ENCODE peak calls at places on chromosome X, in four cellular contexts. One of them, this sample, is unnamed.

GRCh38 chrX:136272325-136272724 is 21.1 kb upstream of the MAP7D3 start:
- DNase-seq in NCI-H1694: no peak
- DNase-seq in H7: no peak
- DNase-seq in anterior cingulate cortex: no peak
- DNase-seq in this sample: no peak

GRCh38 chrX:46628406-46629371 is 55.1 kb downstream of the CHST7 start:
- DNase-seq in H7: no peak
- DNase-seq in NCI-H1694: no peak
- DNase-seq in anterior cingulate cortex: no peak
- DNase-seq in this sample: peak

GRCh38 chrX:115563633-115564182 is 2.7 kb downstream of the PLS3 start:
- DNase-seq in anterior cingulate cortex: no peak
- DNase-seq in NCI-H1694: no peak
- DNase-seq in H7: peak
- DNase-seq in this sample: no peak

GRCh38 chrX:70432936-70433847 is 10.1 kb downstream of the GDPD2 start:
- DNase-seq in NCI-H1694: no peak
- DNase-seq in anterior cingulate cortex: no peak
- DNase-seq in H7: peak
- DNase-seq in this sample: no peak

GRCh38 chrX:31071725-31072124 is at the start of gene FTHL17:
- DNase-seq in anterior cingulate cortex: no peak
- DNase-seq in H7: no peak
- DNase-seq in NCI-H1694: no peak
- DNase-seq in this sample: no peak

GRCh38 chrX:81348388-81348787 is 146.5 kb downstream of the SH3BGRL start:
- DNase-seq in H7: no peak
- DNase-seq in anterior cingulate cortex: no peak
- DNase-seq in NCI-H1694: no peak
- DNase-seq in this sample: no peak

GRCh38 chrX:111376897-111377601 is 34.9 kb downstream of the DCX start:
- DNase-seq in NCI-H1694: no peak
- DNase-seq in H7: no peak
- DNase-seq in anterior cingulate cortex: no peak
- DNase-seq in this sample: no peak

GRCh38 chrX:53285591-53285990 is 4.2 kb upstream of the IQSEC2 start:
- DNase-seq in H7: no peak
- DNase-seq in NCI-H1694: no peak
- DNase-seq in anterior cingulate cortex: no peak
- DNase-seq in this sample: no peak

GRCh38 chrX:68402094-68402493 is 31.2 kb downstream of the OPHN1 start:
- DNase-seq in NCI-H1694: no peak
- DNase-seq in H7: no peak
- DNase-seq in anterior cingulate cortex: no peak
- DNase-seq in this sample: no peak

GRCh38 chrX:49661881-49662280 is 33.9 kb downstream of the PAGE1 start:
- DNase-seq in anterior cingulate cortex: no peak
- DNase-seq in NCI-H1694: no peak
- DNase-seq in H7: no peak
- DNase-seq in this sample: no peak

GRCh38 chrX:47366051-47366722 is 4.2 kb upstream of the ZNF157 start:
- DNase-seq in anterior cingulate cortex: peak
- DNase-seq in H7: peak
- DNase-seq in NCI-H1694: peak
- DNase-seq in this sample: peak

GRCh38 chrX:147917700-147918694 is 6.3 kb downstream of the FMR1 start:
- DNase-seq in H7: no peak
- DNase-seq in anterior cingulate cortex: no peak
- DNase-seq in NCI-H1694: no peak
- DNase-seq in this sample: peak

GRCh38 chrX:94612140-94612539 is 938.1 kb downstream of the FAM133A start:
- DNase-seq in H7: no peak
- DNase-seq in NCI-H1694: no peak
- DNase-seq in anterior cingulate cortex: no peak
- DNase-seq in this sample: no peak

GRCh38 chrX:53190363-53190960 is 34.5 kb downstream of the KDM5C start:
- DNase-seq in anterior cingulate cortex: no peak
- DNase-seq in H7: peak
- DNase-seq in NCI-H1694: peak
- DNase-seq in this sample: no peak

GRCh38 chrX:48910926-48911406 is 480 bp downstream of the SLC35A2 start:
- DNase-seq in H7: no peak
- DNase-seq in NCI-H1694: no peak
- DNase-seq in anterior cingulate cortex: no peak
- DNase-seq in this sample: no peak

GRCh38 chrX:37686348-37686736 is 751 bp downstream of the XK start:
- DNase-seq in NCI-H1694: no peak
- DNase-seq in H7: no peak
- DNase-seq in anterior cingulate cortex: no peak
- DNase-seq in this sample: no peak

GRCh38 chrX:153400146-153401132 is 711 bp downstream of the PNMA6E start:
- DNase-seq in anterior cingulate cortex: no peak
- DNase-seq in NCI-H1694: peak
- DNase-seq in H7: peak
- DNase-seq in this sample: peak

GRCh38 chrX:14926471-14926870 is 53.2 kb downstream of the MOSPD2 start:
- DNase-seq in H7: no peak
- DNase-seq in NCI-H1694: no peak
- DNase-seq in anterior cingulate cortex: no peak
- DNase-seq in this sample: no peak

GRCh38 chrX:77953300-77953699 is 16.1 kb downstream of the PGAM4 start:
- DNase-seq in anterior cingulate cortex: no peak
- DNase-seq in NCI-H1694: no peak
- DNase-seq in H7: no peak
- DNase-seq in this sample: no peak

GRCh38 chrX:129646721-129647587 is 7.8 kb downstream of the APLN start:
- DNase-seq in H7: no peak
- DNase-seq in anterior cingulate cortex: no peak
- DNase-seq in NCI-H1694: no peak
- DNase-seq in this sample: no peak

GRCh38 chrX:115968436-115969252 is 201.9 kb upstream of the AGTR2 start:
- DNase-seq in NCI-H1694: peak
- DNase-seq in H7: peak
- DNase-seq in anterior cingulate cortex: peak
- DNase-seq in this sample: no peak

GRCh38 chrX:38110231-38110630 is 103.9 kb downstream of the SYTL5 start:
- DNase-seq in H7: no peak
- DNase-seq in anterior cingulate cortex: no peak
- DNase-seq in NCI-H1694: no peak
- DNase-seq in this sample: no peak

GRCh38 chrX:19672211-19672814 is 157.0 kb upstream of the MAP3K15 start:
- DNase-seq in anterior cingulate cortex: no peak
- DNase-seq in H7: no peak
- DNase-seq in NCI-H1694: no peak
- DNase-seq in this sample: no peak

GRCh38 chrX:63784902-63785692 is at the start of gene ARHGEF9:
- DNase-seq in anterior cingulate cortex: no peak
- DNase-seq in NCI-H1694: no peak
- DNase-seq in H7: peak
- DNase-seq in this sample: peak

GRCh38 chrX:111167334-111167733 is 71.3 kb downstream of the PAK3 start:
- DNase-seq in anterior cingulate cortex: no peak
- DNase-seq in H7: no peak
- DNase-seq in NCI-H1694: no peak
- DNase-seq in this sample: no peak

GRCh38 chrX:116238866-116239265 is 68.3 kb downstream of the AGTR2 start:
- DNase-seq in H7: no peak
- DNase-seq in anterior cingulate cortex: no peak
- DNase-seq in NCI-H1694: no peak
- DNase-seq in this sample: no peak

GRCh38 chrX:25020391-25021131 is 4.8 kb upstream of the ARX start:
- DNase-seq in H7: peak
- DNase-seq in NCI-H1694: no peak
- DNase-seq in anterior cingulate cortex: no peak
- DNase-seq in this sample: peak

GRCh38 chrX:108022491-108023089 is 22.3 kb upstream of the VSIG1 start:
- DNase-seq in NCI-H1694: no peak
- DNase-seq in H7: no peak
- DNase-seq in anterior cingulate cortex: no peak
- DNase-seq in this sample: no peak

GRCh38 chrX:110992611-110993010 is 103.4 kb upstream of the PAK3 start:
- DNase-seq in H7: peak
- DNase-seq in anterior cingulate cortex: no peak
- DNase-seq in NCI-H1694: no peak
- DNase-seq in this sample: peak

GRCh38 chrX:136636121-136636520 is 11.8 kb upstream of the CD40LG start:
- DNase-seq in NCI-H1694: no peak
- DNase-seq in anterior cingulate cortex: no peak
- DNase-seq in H7: peak
- DNase-seq in this sample: no peak

This sample was measured in activated effector memory CD4-positive, alpha-beta T cell treated with anti-CD3 and anti-CD28 coated beads, Interleukin-2, amount 50 U/mL, for 16 hours.